ENCODE peak calls at places on chromosomes 13 and 19, in four cellular contexts. B is hypothalamus, Q is NCI-H1417, W is HuH-7. I is an unnamed sample.

GRCh38 chr13:41601718-41602445 is 144.5 kb downstream of the RGCC start:
- DNase-seq in B (no peak), Q (no peak), W (no peak), I (no peak)

GRCh38 chr19:17234911-17235617 is 9.0 kb downstream of the OCEL1 start:
- DNase-seq in Q (peak), W (no peak), B (peak), I (no peak)

GRCh38 chr13:23433171-23434153 is at the start of gene SACS:
- DNase-seq in Q (peak), B (peak), W (peak), I (peak)

GRCh38 chr13:23610187-23610576 is 40.0 kb downstream of the TNFRSF19 start:
- DNase-seq in Q (no peak), B (no peak), W (no peak), I (no peak)

GRCh38 chr19:35901854-35902661 is at the start of gene HCST:
- DNase-seq in Q (no peak), B (no peak), W (no peak), I (no peak)

GRCh38 chr19:10228393-10228792 is 2.7 kb downstream of the S1PR2 start:
- DNase-seq in Q (no peak), W (no peak), B (no peak), I (no peak)

GRCh38 chr13:29676941-29677452 is 81.5 kb upstream of the SLC7A1 start:
- DNase-seq in B (no peak), Q (no peak), W (no peak), I (no peak)

GRCh38 chr13:44474122-44474910 is 100.7 kb downstream of the SERP2 start:
- DNase-seq in Q (no peak), B (no peak), W (no peak), I (no peak)

GRCh38 chr19:39334444-39334976 is 1.3 kb downstream of the GMFG start:
- DNase-seq in B (no peak), Q (no peak), W (no peak), I (no peak)

GRCh38 chr19:17125728-17126677 is 50.4 kb downstream of the MYO9B start:
- DNase-seq in W (no peak), Q (no peak), B (no peak), I (peak)

GRCh38 chr13:77513719-77514335 is 21.7 kb upstream of the SCEL start:
- DNase-seq in W (no peak), Q (no peak), B (no peak), I (no peak)

GRCh38 chr13:87622921-87623320 is 48.2 kb upstream of the SLITRK5 start:
- DNase-seq in Q (no peak), B (no peak), W (no peak), I (peak)

GRCh38 chr13:49348748-49349147 is 95.1 kb downstream of the CAB39L start:
- DNase-seq in Q (no peak), B (no peak), W (no peak), I (no peak)

GRCh38 chr19:2097330-2098327 is 914 bp downstream of the IZUMO4 start:
- DNase-seq in B (no peak), Q (peak), W (no peak), I (no peak)

GRCh38 chr13:84479656-84480055 is 597.4 kb upstream of the SLITRK1 start:
- DNase-seq in Q (no peak), B (no peak), W (no peak), I (no peak)

GRCh38 chr13:42398542-42398941 is 126.6 kb downstream of the AKAP11 start:
- DNase-seq in B (no peak), W (no peak), Q (no peak), I (no peak)

GRCh38 chr13:54162069-54162468 is 1133.5 kb downstream of the OLFM4 start:
- DNase-seq in Q (no peak), W (no peak), B (no peak), I (no peak)

GRCh38 chr13:41767801-41768200 is 193.1 kb downstream of the VWA8 start:
- DNase-seq in W (no peak), Q (no peak), B (no peak), I (no peak)

I was measured in globus pallidus.